ENCODE peak calls at places on chromosomes 2 and 18, in four cellular contexts. One of them, this sample, is unnamed.

GRCh38 chr2:70627499-70627898 is 73.9 kb upstream of the TGFA start:
- DNase-seq in cardiac fibroblast: peak
- DNase-seq in retinal pigment epithelial cell: no peak
- DNase-seq in GM12865: no peak
- DNase-seq in this sample: no peak

GRCh38 chr2:84231474-84231873 is 227.6 kb downstream of the SUCLG1 start:
- DNase-seq in GM12865: no peak
- DNase-seq in retinal pigment epithelial cell: no peak
- DNase-seq in cardiac fibroblast: no peak
- DNase-seq in this sample: no peak

GRCh38 chr2:79660552-79660951 is 147.7 kb downstream of the CTNNA2 start:
- DNase-seq in GM12865: no peak
- DNase-seq in retinal pigment epithelial cell: no peak
- DNase-seq in cardiac fibroblast: peak
- DNase-seq in this sample: no peak

GRCh38 chr2:241148891-241149674 is at the start of gene PASK:
- DNase-seq in retinal pigment epithelial cell: peak
- DNase-seq in GM12865: peak
- DNase-seq in cardiac fibroblast: peak
- DNase-seq in this sample: peak

GRCh38 chr2:237511421-237511820 is 24.4 kb downstream of the MLPH start:
- DNase-seq in retinal pigment epithelial cell: no peak
- DNase-seq in GM12865: no peak
- DNase-seq in cardiac fibroblast: peak
- DNase-seq in this sample: no peak

GRCh38 chr18:12408247-12408869 is 629 bp downstream of the PRELID3A start:
- DNase-seq in GM12865: peak
- DNase-seq in retinal pigment epithelial cell: no peak
- DNase-seq in cardiac fibroblast: peak
- DNase-seq in this sample: no peak

GRCh38 chr2:36912692-36913091 is 53.6 kb downstream of the STRN start:
- DNase-seq in retinal pigment epithelial cell: no peak
- DNase-seq in cardiac fibroblast: peak
- DNase-seq in GM12865: no peak
- DNase-seq in this sample: no peak

GRCh38 chr2:221569342-221570278 is 2.5 kb downstream of the EPHA4 start:
- DNase-seq in cardiac fibroblast: no peak
- DNase-seq in retinal pigment epithelial cell: no peak
- DNase-seq in GM12865: no peak
- DNase-seq in this sample: no peak

GRCh38 chr2:191783416-191783815 is 63.5 kb downstream of the CAVIN2 start:
- DNase-seq in retinal pigment epithelial cell: no peak
- DNase-seq in cardiac fibroblast: no peak
- DNase-seq in GM12865: peak
- DNase-seq in this sample: no peak

GRCh38 chr2:56718413-56718812 is 534.6 kb downstream of the CCDC85A start:
- DNase-seq in cardiac fibroblast: no peak
- DNase-seq in GM12865: no peak
- DNase-seq in retinal pigment epithelial cell: no peak
- DNase-seq in this sample: no peak

GRCh38 chr2:56714400-56714799 is 530.6 kb downstream of the CCDC85A start:
- DNase-seq in cardiac fibroblast: no peak
- DNase-seq in retinal pigment epithelial cell: no peak
- DNase-seq in GM12865: no peak
- DNase-seq in this sample: no peak

GRCh38 chr2:56715670-56716069 is 531.9 kb downstream of the CCDC85A start:
- DNase-seq in GM12865: no peak
- DNase-seq in retinal pigment epithelial cell: no peak
- DNase-seq in cardiac fibroblast: no peak
- DNase-seq in this sample: no peak

GRCh38 chr2:56709181-56709580 is 525.4 kb downstream of the CCDC85A start:
- DNase-seq in retinal pigment epithelial cell: no peak
- DNase-seq in GM12865: no peak
- DNase-seq in cardiac fibroblast: no peak
- DNase-seq in this sample: no peak

DNA sequence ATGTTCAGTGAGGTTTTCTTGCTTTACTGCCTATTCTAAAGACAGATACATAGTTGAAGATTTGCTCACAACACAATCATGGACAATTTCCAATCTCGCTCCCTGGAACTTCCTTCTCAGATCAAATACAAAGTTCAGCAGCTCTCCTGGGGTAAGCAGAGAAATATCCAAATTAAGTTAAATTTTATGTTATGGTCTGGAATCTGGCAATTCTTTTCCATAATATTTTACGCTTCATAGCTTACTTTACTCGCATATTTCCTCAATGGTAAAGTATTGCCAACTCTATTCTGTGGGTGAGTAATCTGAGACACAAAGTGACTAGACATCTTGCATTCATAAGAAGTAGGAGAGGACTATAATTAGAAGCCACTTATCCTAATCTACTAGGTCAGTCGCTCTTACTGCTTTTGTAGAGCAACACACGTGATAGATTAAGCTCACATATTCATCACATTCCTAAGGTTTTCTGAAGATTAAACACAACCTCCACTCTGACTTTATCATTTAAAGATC is 529.4 kb downstream of the CCDC85A start:
- DNase-seq in GM12865: no peak
- DNase-seq in retinal pigment epithelial cell: peak
- DNase-seq in cardiac fibroblast: peak
- DNase-seq in this sample: no peak
- H3K4me3 ChIP-seq in GM12865: no peak
- H3K4me3 ChIP-seq in retinal pigment epithelial cell: peak
- H3K4me3 ChIP-seq in cardiac fibroblast: no peak
- H3K4me3 ChIP-seq in this sample: no peak

DNA sequence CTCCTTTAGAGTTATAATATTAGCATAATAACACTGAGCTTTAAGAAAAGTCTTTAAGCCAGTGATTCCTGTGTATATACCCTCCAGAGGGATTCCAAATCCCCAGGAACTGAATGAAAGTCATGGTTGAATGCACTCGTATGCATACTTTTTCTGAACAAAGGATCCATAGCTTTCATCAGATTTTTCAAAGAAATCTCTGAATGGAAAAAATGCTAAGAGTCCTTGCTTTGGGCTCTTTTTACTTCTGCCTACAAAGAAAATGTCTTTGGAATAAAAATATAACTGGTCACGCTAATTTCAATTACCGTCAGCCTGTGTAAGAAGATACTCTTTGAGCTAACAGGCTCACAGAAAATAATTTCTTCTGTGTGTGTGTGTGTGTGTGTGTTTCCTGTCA is 939.5 kb downstream of the ERBB4 start:
- DNase-seq in retinal pigment epithelial cell: peak
- DNase-seq in GM12865: no peak
- DNase-seq in cardiac fibroblast: no peak
- DNase-seq in this sample: no peak
- H3K4me3 ChIP-seq in retinal pigment epithelial cell: no peak
- H3K4me3 ChIP-seq in GM12865: no peak
- H3K4me3 ChIP-seq in cardiac fibroblast: no peak
- H3K4me3 ChIP-seq in this sample: no peak

GRCh38 chr2:67215214-67215613 is 181.9 kb upstream of the ETAA1 start:
- DNase-seq in retinal pigment epithelial cell: peak
- DNase-seq in GM12865: peak
- DNase-seq in cardiac fibroblast: peak
- DNase-seq in this sample: peak

GRCh38 chr2:67214585-67215184 is 182.4 kb upstream of the ETAA1 start:
- DNase-seq in GM12865: no peak
- DNase-seq in cardiac fibroblast: no peak
- DNase-seq in retinal pigment epithelial cell: no peak
- DNase-seq in this sample: no peak

GRCh38 chr2:67215636-67216035 is 181.5 kb upstream of the ETAA1 start:
- DNase-seq in retinal pigment epithelial cell: no peak
- DNase-seq in cardiac fibroblast: no peak
- DNase-seq in GM12865: no peak
- DNase-seq in this sample: no peak

GRCh38 chr2:67213677-67214402 is 183.3 kb upstream of the ETAA1 start:
- DNase-seq in cardiac fibroblast: no peak
- DNase-seq in retinal pigment epithelial cell: no peak
- DNase-seq in GM12865: no peak
- DNase-seq in this sample: no peak

DNA sequence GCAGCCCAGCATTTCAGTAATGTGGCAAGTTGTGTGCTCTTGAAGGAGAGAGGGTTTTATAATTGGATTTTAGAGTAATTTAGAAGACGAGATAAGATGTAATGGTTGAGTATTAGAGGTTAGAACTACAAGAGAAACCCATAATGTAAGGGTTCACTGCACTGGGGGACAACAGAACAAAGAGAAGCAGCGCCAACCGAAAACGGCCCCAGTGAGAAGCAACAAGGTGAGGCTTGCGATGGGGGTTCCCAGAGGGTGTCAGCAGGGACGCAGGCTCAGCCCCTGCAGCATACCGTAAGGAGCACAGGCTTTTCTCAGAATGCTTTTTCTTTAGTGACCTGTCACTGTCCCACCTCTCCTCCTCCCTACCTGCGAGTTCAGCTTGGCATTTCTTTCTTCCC is 183.9 kb upstream of the ETAA1 start:
- DNase-seq in retinal pigment epithelial cell: no peak
- DNase-seq in GM12865: no peak
- DNase-seq in cardiac fibroblast: no peak
- DNase-seq in this sample: no peak
- H3K4me3 ChIP-seq in retinal pigment epithelial cell: no peak
- H3K4me3 ChIP-seq in GM12865: no peak
- H3K4me3 ChIP-seq in cardiac fibroblast: no peak
- H3K4me3 ChIP-seq in this sample: no peak

DNA sequence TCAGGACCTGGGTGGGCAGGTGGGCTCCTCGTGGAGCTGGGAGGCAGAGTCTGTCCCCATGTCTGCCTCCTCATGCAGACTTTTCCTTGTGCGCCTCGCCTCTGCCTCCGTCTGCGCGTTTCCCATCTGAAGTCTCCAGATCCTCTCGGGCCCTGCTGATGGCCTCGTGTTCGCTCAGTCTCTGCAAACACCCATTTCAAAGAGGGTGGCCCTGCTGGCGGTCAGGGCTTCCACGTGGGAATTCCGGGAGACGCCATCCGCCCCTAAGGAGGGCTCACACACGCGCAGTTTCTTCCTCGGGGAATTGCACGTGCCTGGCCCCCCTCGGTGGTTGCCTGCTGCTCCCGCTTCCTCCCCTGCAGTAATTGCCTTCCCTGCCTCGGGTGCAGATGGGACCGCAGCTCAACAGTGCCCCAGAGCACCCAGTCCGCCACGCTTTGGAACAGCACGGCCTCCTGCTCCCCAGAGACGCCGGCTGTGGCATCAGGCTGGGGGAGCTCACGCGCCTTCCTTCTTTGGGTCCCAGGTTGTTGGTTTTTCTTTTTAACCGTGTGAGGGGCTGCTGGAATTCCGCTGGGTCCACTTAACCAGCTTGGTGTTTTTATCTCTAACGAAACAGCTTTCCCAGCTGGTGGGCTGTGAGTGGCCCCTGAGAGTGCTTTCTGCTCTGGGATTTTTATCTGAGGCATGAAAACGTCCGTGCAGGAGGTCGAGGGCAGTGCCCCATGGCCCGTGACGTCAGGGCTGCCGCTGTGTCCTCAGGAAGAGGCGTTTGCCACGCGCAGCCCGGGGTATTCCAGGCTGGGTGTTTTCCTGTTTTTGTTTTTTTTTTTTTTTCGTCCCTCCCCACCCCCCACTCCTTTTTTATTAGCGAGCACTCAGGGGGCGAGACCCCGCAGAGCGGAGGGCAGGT is 16.1 kb downstream of the NFATC1 start:
- DNase-seq in GM12865: no peak
- DNase-seq in retinal pigment epithelial cell: no peak
- DNase-seq in cardiac fibroblast: no peak
- DNase-seq in this sample: no peak
- H3K4me3 ChIP-seq in GM12865: no peak
- H3K4me3 ChIP-seq in retinal pigment epithelial cell: no peak
- H3K4me3 ChIP-seq in cardiac fibroblast: no peak
- H3K4me3 ChIP-seq in this sample: no peak

GRCh38 chr2:30705711-30706533 is 101.3 kb downstream of the CAPN13 start:
- DNase-seq in cardiac fibroblast: no peak
- DNase-seq in retinal pigment epithelial cell: no peak
- DNase-seq in GM12865: no peak
- DNase-seq in this sample: no peak

GRCh38 chr2:30707304-30707903 is 99.8 kb downstream of the CAPN13 start:
- DNase-seq in GM12865: no peak
- DNase-seq in cardiac fibroblast: no peak
- DNase-seq in retinal pigment epithelial cell: no peak
- DNase-seq in this sample: no peak

GRCh38 chr2:30708491-30709290 is 98.6 kb downstream of the CAPN13 start:
- DNase-seq in retinal pigment epithelial cell: no peak
- DNase-seq in GM12865: peak
- DNase-seq in cardiac fibroblast: peak
- DNase-seq in this sample: no peak

GRCh38 chr2:30705056-30705455 is 102.2 kb downstream of the CAPN13 start:
- DNase-seq in GM12865: no peak
- DNase-seq in retinal pigment epithelial cell: no peak
- DNase-seq in cardiac fibroblast: no peak
- DNase-seq in this sample: no peak

GRCh38 chr2:30706534-30707303 is 100.5 kb downstream of the CAPN13 start:
- DNase-seq in retinal pigment epithelial cell: peak
- DNase-seq in cardiac fibroblast: peak
- DNase-seq in GM12865: peak
- DNase-seq in this sample: no peak
- H3K4me3 ChIP-seq in retinal pigment epithelial cell: no peak
- H3K4me3 ChIP-seq in cardiac fibroblast: no peak
- H3K4me3 ChIP-seq in GM12865: no peak
- H3K4me3 ChIP-seq in this sample: no peak

GRCh38 chr2:235194836-235195235 is 243.0 kb downstream of the SH3BP4 start:
- DNase-seq in cardiac fibroblast: no peak
- DNase-seq in GM12865: no peak
- DNase-seq in retinal pigment epithelial cell: no peak
- DNase-seq in this sample: no peak

GRCh38 chr2:235194351-235194750 is 242.5 kb downstream of the SH3BP4 start:
- DNase-seq in cardiac fibroblast: no peak
- DNase-seq in GM12865: no peak
- DNase-seq in retinal pigment epithelial cell: no peak
- DNase-seq in this sample: no peak

GRCh38 chr2:235195921-235196320 is 244.1 kb downstream of the SH3BP4 start:
- DNase-seq in retinal pigment epithelial cell: no peak
- DNase-seq in cardiac fibroblast: no peak
- DNase-seq in GM12865: no peak
- DNase-seq in this sample: no peak

GRCh38 chr2:235191486-235191885 is 239.7 kb downstream of the SH3BP4 start:
- DNase-seq in GM12865: no peak
- DNase-seq in cardiac fibroblast: no peak
- DNase-seq in retinal pigment epithelial cell: no peak
- DNase-seq in this sample: no peak

DNA sequence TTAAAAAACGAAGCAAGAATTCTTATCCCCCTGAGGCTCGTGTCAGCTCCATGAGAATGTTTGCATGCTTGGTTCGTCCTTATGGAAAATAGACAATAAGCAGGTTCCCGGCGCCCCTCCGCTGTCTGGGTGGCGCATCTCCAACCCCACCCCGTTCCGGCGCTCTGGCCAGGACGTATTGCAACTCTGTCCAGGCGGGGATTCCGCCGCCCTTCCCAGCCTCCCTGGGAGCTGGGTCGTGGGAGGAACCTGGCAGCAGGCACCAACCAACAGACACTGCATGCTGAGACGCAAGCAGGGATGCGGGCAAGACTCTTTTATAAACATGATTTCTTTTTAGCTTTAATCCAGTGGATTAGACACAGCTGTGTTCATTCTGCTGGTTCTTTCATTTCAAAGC is 240.1 kb downstream of the SH3BP4 start:
- DNase-seq in retinal pigment epithelial cell: no peak
- DNase-seq in cardiac fibroblast: no peak
- DNase-seq in GM12865: no peak
- DNase-seq in this sample: no peak
- H3K4me3 ChIP-seq in retinal pigment epithelial cell: no peak
- H3K4me3 ChIP-seq in cardiac fibroblast: no peak
- H3K4me3 ChIP-seq in GM12865: no peak
- H3K4me3 ChIP-seq in this sample: no peak

This sample was measured in epithelial cell of proximal tubule.